ENCODE peak calls at places on chromosomes 5 and 9, in seven cellular contexts. C is BJ, E is NCI-H1092 treated with DMSO at 0.1 percent for 48 hours, M is ELF-1, Z is SK-N-SH, B is HFFc6, S is heart left ventricle. X is an unnamed sample.

GRCh38 chr9:27638716-27639115 is 65.4 kb upstream of the C9orf72 start:
- DNase-seq in C (no peak), E (no peak), M (no peak), Z (no peak), B (no peak), S (no peak), X (no peak)

GRCh38 chr5:22835630-22836029 is 17.5 kb downstream of the CDH12 start:
- DNase-seq in C (no peak), E (peak), M (no peak), Z (no peak), B (no peak), S (no peak), X (no peak)

GRCh38 chr5:14900661-14901461 is 29.3 kb upstream of the ANKH start:
- DNase-seq in C (peak), E (no peak), M (peak), Z (peak), B (peak), S (peak), X (no peak)

GRCh38 chr9:121271368-121272351 is 3.7 kb downstream of the GSN start:
- DNase-seq in C (peak), E (no peak), M (no peak), Z (no peak), B (peak), S (peak), X (no peak)

GRCh38 chr5:132079081-132079480 is 5.5 kb downstream of the CSF2 start:
- DNase-seq in C (no peak), E (no peak), M (no peak), Z (no peak), B (no peak), S (no peak), X (no peak)

GRCh38 chr9:72952914-72953313 is at the start of gene ALDH1A1:
- DNase-seq in C (peak), E (peak), M (no peak), Z (no peak), B (no peak), S (no peak), X (no peak)

GRCh38 chr9:124676159-124676551 is 95.0 kb downstream of the NR6A1 start:
- DNase-seq in C (no peak), E (no peak), M (no peak), Z (no peak), B (no peak), S (no peak), X (no peak)

GRCh38 chr9:37604296-37604695 is 11.9 kb upstream of the TOMM5 start:
- DNase-seq in C (no peak), E (no peak), M (no peak), Z (no peak), B (no peak), S (no peak), X (no peak)

GRCh38 chr5:91787718-91788117 is 404.6 kb upstream of the ARRDC3 start:
- DNase-seq in C (peak), E (no peak), M (no peak), Z (no peak), B (no peak), S (no peak), X (no peak)

GRCh38 chr9:134751630-134752029 is 110.0 kb downstream of the COL5A1 start:
- DNase-seq in C (no peak), E (peak), M (no peak), Z (no peak), B (no peak), S (no peak), X (no peak)

GRCh38 chr5:96031811-96032261 is 70.2 kb upstream of the ELL2 start:
- DNase-seq in C (peak), E (no peak), M (no peak), Z (no peak), B (peak), S (no peak), X (no peak)

GRCh38 chr5:35656721-35657120 is 39.1 kb downstream of the SPEF2 start:
- DNase-seq in C (no peak), E (no peak), M (no peak), Z (no peak), B (peak), S (no peak), X (no peak)

GRCh38 chr5:90226433-90227099 is 183.0 kb downstream of the CETN3 start:
- DNase-seq in C (no peak), E (no peak), M (no peak), Z (peak), B (no peak), S (no peak), X (no peak)

GRCh38 chr5:84303315-84303714 is 81.4 kb downstream of the EDIL3 start:
- DNase-seq in C (no peak), E (no peak), M (no peak), Z (no peak), B (no peak), S (no peak), X (no peak)

GRCh38 chr9:106753155-106753671 is 109.8 kb upstream of the ZNF462 start:
- DNase-seq in C (no peak), E (no peak), M (no peak), Z (no peak), B (no peak), S (no peak), X (no peak)

GRCh38 chr5:39031041-39031440 is 43.2 kb downstream of the RICTOR start:
- DNase-seq in C (no peak), E (no peak), M (no peak), Z (no peak), B (no peak), S (no peak), X (no peak)

GRCh38 chr9:16475257-16475656 is 395.2 kb downstream of the BNC2 start:
- DNase-seq in C (no peak), E (no peak), M (no peak), Z (peak), B (no peak), S (no peak), X (no peak)

GRCh38 chr9:31908158-31908890 is 476.1 kb upstream of the ACO1 start:
- DNase-seq in C (no peak), E (no peak), M (no peak), Z (no peak), B (peak), S (no peak), X (no peak)

GRCh38 chr9:121541945-121542344 is 42.3 kb upstream of the GGTA1 start:
- DNase-seq in C (no peak), E (no peak), M (no peak), Z (no peak), B (no peak), S (no peak), X (no peak)

GRCh38 chr9:131899248-131899882 is 159.5 kb upstream of the RAPGEF1 start:
- DNase-seq in C (no peak), E (no peak), M (peak), Z (no peak), B (no peak), S (no peak), X (no peak)

GRCh38 chr5:1652873-1653707 is 129.3 kb upstream of the LPCAT1 start:
- DNase-seq in C (no peak), E (no peak), M (no peak), Z (no peak), B (no peak), S (no peak), X (no peak)

GRCh38 chr9:93216072-93216364 is 32.1 kb downstream of the WNK2 start:
- DNase-seq in C (no peak), E (no peak), M (no peak), Z (peak), B (no peak), S (no peak), X (no peak)

GRCh38 chr5:143759368-143760136 is 52.4 kb upstream of the HMHB1 start:
- DNase-seq in C (no peak), E (no peak), M (no peak), Z (no peak), B (no peak), S (no peak), X (no peak)

GRCh38 chr9:115595951-115596742 is 478.2 kb upstream of the TNC start:
- DNase-seq in C (peak), E (no peak), M (no peak), Z (no peak), B (peak), S (no peak), X (no peak)

GRCh38 chr5:131635755-131636479 is 888 bp upstream of the RAPGEF6 start:
- DNase-seq in C (no peak), E (peak), M (no peak), Z (peak), B (no peak), S (no peak), X (no peak)

GRCh38 chr9:136464241-136464640 is 18.6 kb downstream of the SEC16A start:
- DNase-seq in C (no peak), E (no peak), M (no peak), Z (no peak), B (no peak), S (no peak), X (no peak)

GRCh38 chr9:121921444-121921843 is 171.7 kb downstream of the TTLL11 start:
- DNase-seq in C (no peak), E (no peak), M (no peak), Z (no peak), B (no peak), S (no peak), X (no peak)

GRCh38 chr9:104682642-104683041 is 11.7 kb upstream of the OR13D1 start:
- DNase-seq in C (no peak), E (peak), M (peak), Z (peak), B (peak), S (no peak), X (no peak)